ENCODE peak calls at places on chromosomes 2 and 18, in four cellular contexts. One of them, this sample, is unnamed.

GRCh38 chr18:48777026-48777736 is 173.6 kb downstream of the SMAD7 start:
- DNase-seq in activated naive CD8-positive, alpha-beta T cell treated with anti-CD3 and anti-CD28 coated beads for 36 hours: peak; percentile 71
- DNase-seq in GM06990: peak; percentile 75
- DNase-seq in kidney epithelial cell: no peak
- DNase-seq in this sample: peak; percentile 96

GRCh38 chr2:232478571-232479340 is 8.9 kb downstream of the ECEL1 start:
- DNase-seq in kidney epithelial cell: no peak
- DNase-seq in activated naive CD8-positive, alpha-beta T cell treated with anti-CD3 and anti-CD28 coated beads for 36 hours: no peak
- DNase-seq in GM06990: no peak
- DNase-seq in this sample: no peak

GRCh38 chr2:233051241-233052149 is 8.6 kb upstream of the INPP5D start:
- DNase-seq in kidney epithelial cell: no peak
- DNase-seq in activated naive CD8-positive, alpha-beta T cell treated with anti-CD3 and anti-CD28 coated beads for 36 hours: no peak
- DNase-seq in GM06990: no peak
- DNase-seq in this sample: peak; percentile 90

GRCh38 chr2:192016265-192016664 is 169.4 kb upstream of the CAVIN2 start:
- DNase-seq in GM06990: no peak
- DNase-seq in kidney epithelial cell: no peak
- DNase-seq in activated naive CD8-positive, alpha-beta T cell treated with anti-CD3 and anti-CD28 coated beads for 36 hours: no peak
- DNase-seq in this sample: no peak

GRCh38 chr18:25076980-25077780 is 274.8 kb downstream of the ZNF521 start:
- DNase-seq in kidney epithelial cell: no peak
- DNase-seq in activated naive CD8-positive, alpha-beta T cell treated with anti-CD3 and anti-CD28 coated beads for 36 hours: no peak
- DNase-seq in GM06990: no peak
- DNase-seq in this sample: peak; percentile 73

GRCh38 chr2:118470297-118470696 is 377.2 kb downstream of the EN1 start:
- DNase-seq in kidney epithelial cell: no peak
- DNase-seq in activated naive CD8-positive, alpha-beta T cell treated with anti-CD3 and anti-CD28 coated beads for 36 hours: no peak
- DNase-seq in GM06990: no peak
- DNase-seq in this sample: no peak

GRCh38 chr18:44840053-44840826 is 159.6 kb downstream of the SETBP1 start:
- DNase-seq in kidney epithelial cell: no peak
- DNase-seq in activated naive CD8-positive, alpha-beta T cell treated with anti-CD3 and anti-CD28 coated beads for 36 hours: no peak
- DNase-seq in GM06990: no peak
- DNase-seq in this sample: no peak

GRCh38 chr2:26880161-26880560 is 32.2 kb downstream of the DPYSL5 start:
- DNase-seq in GM06990: no peak
- DNase-seq in kidney epithelial cell: no peak
- DNase-seq in activated naive CD8-positive, alpha-beta T cell treated with anti-CD3 and anti-CD28 coated beads for 36 hours: no peak
- DNase-seq in this sample: no peak

GRCh38 chr2:182642328-182642727 is 73.7 kb upstream of the DNAJC10 start:
- DNase-seq in activated naive CD8-positive, alpha-beta T cell treated with anti-CD3 and anti-CD28 coated beads for 36 hours: peak; percentile 12
- DNase-seq in GM06990: peak; percentile 22
- DNase-seq in kidney epithelial cell: no peak
- DNase-seq in this sample: peak; percentile 58

GRCh38 chr2:154457291-154457690 is 241.2 kb upstream of the KCNJ3 start:
- DNase-seq in GM06990: no peak
- DNase-seq in activated naive CD8-positive, alpha-beta T cell treated with anti-CD3 and anti-CD28 coated beads for 36 hours: no peak
- DNase-seq in kidney epithelial cell: peak; percentile 2
- DNase-seq in this sample: no peak

GRCh38 chr18:26436176-26437031 is 111.9 kb downstream of the KCTD1 start:
- DNase-seq in GM06990: no peak
- DNase-seq in activated naive CD8-positive, alpha-beta T cell treated with anti-CD3 and anti-CD28 coated beads for 36 hours: no peak
- DNase-seq in kidney epithelial cell: peak; percentile 84
- DNase-seq in this sample: peak; percentile 81

GRCh38 chr2:152459116-152459515 is 124.1 kb downstream of the FMNL2 start:
- DNase-seq in activated naive CD8-positive, alpha-beta T cell treated with anti-CD3 and anti-CD28 coated beads for 36 hours: no peak
- DNase-seq in kidney epithelial cell: no peak
- DNase-seq in GM06990: no peak
- DNase-seq in this sample: no peak

GRCh38 chr18:3029215-3029972 is 16.4 kb upstream of the LPIN2 start:
- DNase-seq in GM06990: no peak
- DNase-seq in kidney epithelial cell: no peak
- DNase-seq in activated naive CD8-positive, alpha-beta T cell treated with anti-CD3 and anti-CD28 coated beads for 36 hours: no peak
- DNase-seq in this sample: no peak

GRCh38 chr18:28005164-28005563 is 171.8 kb downstream of the CDH2 start:
- DNase-seq in GM06990: no peak
- DNase-seq in kidney epithelial cell: no peak
- DNase-seq in activated naive CD8-positive, alpha-beta T cell treated with anti-CD3 and anti-CD28 coated beads for 36 hours: no peak
- DNase-seq in this sample: no peak

GRCh38 chr18:22214731-22215528 is 45.5 kb downstream of the GATA6 start:
- DNase-seq in GM06990: no peak
- DNase-seq in kidney epithelial cell: no peak
- DNase-seq in activated naive CD8-positive, alpha-beta T cell treated with anti-CD3 and anti-CD28 coated beads for 36 hours: no peak
- DNase-seq in this sample: no peak

GRCh38 chr2:120709608-120710041 is 26.0 kb upstream of the GLI2 start:
- DNase-seq in GM06990: no peak
- DNase-seq in activated naive CD8-positive, alpha-beta T cell treated with anti-CD3 and anti-CD28 coated beads for 36 hours: no peak
- DNase-seq in kidney epithelial cell: no peak
- DNase-seq in this sample: no peak

GRCh38 chr2:206275274-206276160 is 1.1 kb downstream of the ZDBF2 start:
- DNase-seq in kidney epithelial cell: no peak
- DNase-seq in activated naive CD8-positive, alpha-beta T cell treated with anti-CD3 and anti-CD28 coated beads for 36 hours: no peak
- DNase-seq in GM06990: peak; percentile 34
- DNase-seq in this sample: no peak